ENCODE peak calls at places on chromosomes 16 and 17, in eight cellular contexts. P is tibial artery; B is effector memory CD4-positive, alpha-beta T cell; U is heart right ventricle; E is lower lobe of right lung; S is BE2C; G is Peyer's patch; A is Caco-2. N is an unnamed sample. For H3K27me3 and H3K36me3, the result is how much of the 10 kb centered on the place peaks cover.

GRCh38 chr17:45171338-45172231 is 9.9 kb downstream of the HEXIM2 start:
- DNase-seq in A (peak), S (no peak), B (no peak), U (peak), G (no peak), E (peak), P (peak), N (no peak)

GRCh38 chr16:17380613-17381012 is 90.1 kb downstream of the XYLT1 start:
- DNase-seq in S (no peak), P (no peak), G (no peak), A (no peak), B (no peak), E (no peak), U (no peak), N (no peak)

GRCh38 chr17:6596511-6596910 is 40.2 kb upstream of the PITPNM3 start:
- DNase-seq in P (no peak), S (no peak), G (no peak), A (no peak), E (no peak), U (no peak), B (no peak), N (no peak)

GRCh38 chr16:47533744-47534292 is 72.7 kb downstream of the PHKB start:
- DNase-seq in P (no peak), E (no peak), S (no peak), A (no peak), U (no peak), B (no peak), G (no peak), N (no peak)

GRCh38 chr16:66608241-66609138 is 4.0 kb downstream of the CMTM3 start:
- DNase-seq in P (peak), U (peak), E (peak), A (peak), S (peak), G (peak), B (peak), N (peak)

GRCh38 chr17:42779942-42780815 is at the start of gene WNK4:
- DNase-seq in U (no peak), P (no peak), S (peak), G (no peak), B (no peak), A (peak), E (no peak), N (no peak)

GRCh38 chr17:28959471-28959871 is 8.2 kb upstream of the PHF12 start:
- DNase-seq in B (no peak), S (no peak), U (no peak), E (no peak), P (peak), G (no peak), A (no peak), N (no peak)

GRCh38 chr16:31080756-31081419 is 6.7 kb downstream of the ZNF646 start:
- DNase-seq in B (no peak), S (no peak), G (no peak), A (no peak), E (no peak), P (no peak), U (no peak), N (no peak)

GRCh38 chr17:4849011-4849536 is 15.9 kb downstream of the MINK1 start:
- DNase-seq in P (no peak), S (no peak), G (no peak), U (no peak), A (peak), B (no peak), E (no peak), N (peak)

GRCh38 chr17:82862758-82863645 is 23.2 kb upstream of the ZNF750 start:
- DNase-seq in E (no peak), G (no peak), P (no peak), B (no peak), U (no peak), S (no peak), A (no peak), N (no peak)

GRCh38 chr17:41111151-41111885 is 6.1 kb downstream of the KRTAP4-9 start:
- DNase-seq in G (no peak), P (no peak), B (no peak), A (no peak), E (no peak), U (no peak), S (no peak), N (no peak)

GRCh38 chr17:82831818-82832200 is 8.0 kb downstream of the ZNF750 start:
- DNase-seq in P (no peak), E (peak), G (no peak), U (no peak), S (no peak), A (no peak), B (no peak), N (no peak)

GRCh38 chr16:28935924-28936783 is 4.4 kb downstream of the CD19 start:
- DNase-seq in B (peak), P (peak), E (peak), U (peak), G (peak), A (peak), S (peak), N (peak)

GRCh38 chr16:11636172-11636721 is 32.0 kb upstream of the SNN start:
- DNase-seq in A (peak), P (no peak), E (no peak), U (no peak), S (no peak), B (no peak), G (no peak), N (no peak)

GRCh38 chr17:81481011-81481799 is 31.4 kb downstream of the ACTG1 start:
- DNase-seq in E (peak), U (peak), B (peak), A (no peak), P (peak), S (no peak), G (peak), N (no peak)

GRCh38 chr17:76191891-76192290 is 48.4 kb downstream of the RNF157 start:
- DNase-seq in S (no peak), E (no peak), P (no peak), G (peak), B (peak), A (no peak), U (no peak), N (peak)

GRCh38 chr17:6642592-6642991 is 1.7 kb downstream of the TXNDC17 start:
- DNase-seq in E (no peak), A (no peak), G (no peak), B (no peak), P (no peak), S (no peak), U (no peak), N (no peak)

GRCh38 chr16:53457670-53458069 is 23.4 kb downstream of the RBL2 start:
- DNase-seq in G (peak), U (no peak), P (no peak), A (no peak), E (no peak), S (no peak), B (peak), N (no peak)

GRCh38 chr17:58112970-58113631 is 29.9 kb downstream of the DYNLL2 start:
- DNase-seq in P (peak), G (peak), E (peak), A (peak), U (peak), S (peak), B (peak), N (peak)

GRCh38 chr16:27439273-27440018 is 37.5 kb downstream of the IL21R start:
- DNase-seq in S (no peak), B (no peak), E (no peak), U (no peak), A (no peak), G (no peak), P (peak), N (no peak)

GRCh38 chr16:80366023-80366422 is 174.8 kb upstream of the DYNLRB2 start:
- DNase-seq in U (no peak), A (no peak), S (no peak), B (no peak), P (no peak), G (no peak), E (no peak), N (no peak)

DNA sequence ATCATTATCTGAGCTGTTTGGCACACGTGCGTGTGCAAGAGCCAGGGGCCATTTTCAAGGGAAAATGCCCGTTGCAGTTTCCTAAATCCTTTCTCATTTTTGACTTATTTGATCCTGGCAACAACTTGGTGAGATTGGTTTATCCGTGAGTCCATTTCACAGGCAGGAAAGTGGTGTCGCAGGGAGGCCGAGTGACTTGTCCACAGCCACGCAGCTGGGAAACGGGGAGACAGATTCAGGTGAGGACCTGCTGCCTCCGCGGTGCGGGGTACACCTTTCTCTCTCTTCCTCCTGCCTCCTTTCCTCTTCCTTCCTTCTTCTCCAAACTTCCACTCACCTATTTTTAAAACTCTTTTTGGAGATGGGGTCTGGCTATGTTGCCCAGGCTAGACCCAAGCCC is 46.3 kb upstream of the ZCCHC14 start:
- DNase-seq in G (no peak), A (no peak), B (no peak), P (no peak), S (no peak), E (no peak), U (no peak), N (no peak)
- H3K27me3 ChIP-seq in G (under half), A (under half), B (under half), P (under half), S (under half), E (under half), U (under half), N (half or more)

GRCh38 chr17:50352072-50352692 is 6.3 kb downstream of the XYLT2 start:
- DNase-seq in B (no peak), P (no peak), E (no peak), A (no peak), U (peak), S (peak), G (no peak), N (no peak)
- H3K36me3 ChIP-seq in B (under half), P (under half), E (under half), A (under half), U (under half), S (under half), G (under half), N (under half)

GRCh38 chr17:27805520-27806146 is 5.3 kb upstream of the NOS2 start:
- DNase-seq in G (peak), P (peak), S (peak), E (peak), B (peak), A (peak), U (peak), N (peak)
- H3K4me3 ChIP-seq in G (peak), P (peak), S (peak), E (peak), B (peak), A (peak), U (peak), N (peak)

GRCh38 chr16:55323637-55324490 is at the start of gene IRX6:
- DNase-seq in G (no peak), E (peak), U (peak), B (no peak), P (peak), A (no peak), S (peak), N (peak)

GRCh38 chr16:55324491-55325447 is 766 bp downstream of the IRX6 start:
- DNase-seq in E (no peak), A (no peak), B (no peak), U (peak), S (peak), G (no peak), P (peak), N (no peak)

GRCh38 chr16:55325458-55326109 is 1.6 kb downstream of the IRX6 start:
- DNase-seq in B (no peak), P (no peak), S (no peak), G (no peak), E (no peak), A (no peak), U (no peak), N (no peak)

GRCh38 chr16:55326261-55326802 is 2.3 kb downstream of the IRX6 start:
- DNase-seq in P (no peak), G (no peak), A (no peak), S (no peak), U (no peak), E (no peak), B (no peak), N (no peak)

DNA sequence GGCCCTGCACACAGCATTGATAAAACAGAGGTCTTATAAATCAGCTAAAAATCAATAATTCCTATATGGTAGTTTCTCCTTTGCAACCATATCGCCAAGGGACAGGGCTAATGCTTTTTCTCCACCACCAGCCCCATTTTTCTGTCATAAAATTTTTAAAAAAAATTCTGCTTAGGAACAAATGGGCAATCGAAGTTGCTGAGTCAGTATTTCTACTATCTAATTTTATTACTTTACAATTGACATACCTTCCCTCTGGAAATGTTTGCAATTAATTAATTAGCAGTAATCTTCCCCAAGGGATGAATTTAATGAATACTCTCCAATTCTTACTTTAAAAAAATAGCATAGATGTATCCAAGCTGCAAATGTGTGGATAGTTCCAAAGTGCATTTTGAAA is 1.7 kb upstream of the IRX6 start:
- DNase-seq in S (no peak), U (no peak), E (no peak), A (no peak), G (no peak), B (no peak), P (no peak), N (no peak)
- H3K27me3 ChIP-seq in S (under half), U (under half), E (under half), A (under half), G (under half), B (under half), P (half or more), N (under half)

GRCh38 chr17:62599964-62600657 is 27.4 kb upstream of the MRC2 start:
- DNase-seq in G (no peak), S (no peak), P (no peak), A (no peak), E (no peak), B (no peak), U (no peak), N (no peak)

GRCh38 chr17:62597150-62597549 is 30.3 kb upstream of the MRC2 start:
- DNase-seq in G (no peak), B (no peak), E (no peak), S (no peak), A (no peak), U (no peak), P (no peak), N (no peak)

GRCh38 chr17:62597920-62598319 is 29.6 kb upstream of the MRC2 start:
- DNase-seq in G (no peak), E (no peak), P (no peak), A (no peak), S (no peak), U (no peak), B (no peak), N (no peak)

GRCh38 chr17:62601438-62601837 is 26.0 kb upstream of the MRC2 start:
- DNase-seq in G (no peak), E (no peak), P (no peak), B (no peak), S (no peak), A (no peak), U (no peak), N (no peak)

DNA sequence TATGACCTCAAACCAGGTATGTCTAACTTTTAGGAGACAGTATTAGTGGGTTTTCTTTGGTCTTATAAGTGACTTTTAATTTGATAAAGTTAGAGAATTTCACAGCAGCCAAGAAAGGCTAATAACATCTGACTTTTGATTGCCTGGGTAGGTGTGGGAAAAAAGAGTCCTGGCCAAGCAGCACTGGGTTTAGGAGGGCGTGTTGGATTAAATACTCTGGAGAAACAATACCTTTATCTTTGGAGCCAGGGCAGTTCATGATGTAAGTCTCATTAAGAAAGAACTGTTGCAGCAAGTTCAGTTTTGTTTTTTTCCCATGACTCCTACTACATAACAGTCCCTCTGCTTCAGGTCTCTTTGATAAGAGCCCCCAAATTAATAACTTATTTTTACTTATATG is 26.7 kb upstream of the MRC2 start:
- DNase-seq in A (no peak), U (no peak), S (no peak), G (no peak), B (no peak), E (no peak), P (no peak), N (no peak)
- H3K36me3 ChIP-seq in A (under half), U (under half), S (half or more), G (half or more), B (half or more), E (half or more), P (half or more), N (half or more)

DNA sequence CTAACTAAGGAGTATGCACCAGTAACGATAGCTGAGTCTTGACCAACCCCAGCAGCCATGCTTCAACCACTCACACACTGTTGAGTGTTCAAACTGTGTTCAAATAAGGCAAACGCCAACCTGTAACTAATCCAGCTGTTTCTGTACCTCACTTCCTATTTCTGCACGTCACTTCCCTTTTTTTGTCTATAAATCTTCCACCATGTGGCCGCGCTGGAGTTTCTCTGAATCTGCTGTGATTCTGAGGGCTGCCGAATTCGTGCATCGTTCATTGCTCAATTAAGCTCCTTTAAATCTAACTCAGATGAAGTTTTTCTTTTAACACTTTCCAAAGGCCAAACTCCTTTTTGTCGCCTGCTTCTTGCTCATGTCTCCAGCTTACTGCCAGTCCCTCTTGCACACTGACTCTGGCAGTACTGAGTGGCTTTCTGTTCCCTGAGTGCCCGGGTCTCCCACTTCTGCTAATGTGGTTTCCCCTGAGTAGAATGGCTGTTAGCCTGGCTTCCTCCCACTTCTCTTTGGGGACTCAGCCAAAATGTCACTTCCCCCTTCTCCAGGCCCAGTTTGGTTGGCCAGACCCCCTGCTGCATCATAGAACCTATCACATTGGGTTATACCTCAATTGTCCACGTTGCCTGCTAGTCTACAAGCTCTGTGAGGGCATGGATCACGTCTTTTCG is 304.2 kb downstream of the HS3ST3B1 start:
- DNase-seq in A (no peak), S (no peak), E (peak), U (peak), P (peak), B (no peak), G (peak), N (no peak)
- H3K4me3 ChIP-seq in A (no peak), S (no peak), E (no peak), U (no peak), P (no peak), B (no peak), G (no peak), N (no peak)

DNA sequence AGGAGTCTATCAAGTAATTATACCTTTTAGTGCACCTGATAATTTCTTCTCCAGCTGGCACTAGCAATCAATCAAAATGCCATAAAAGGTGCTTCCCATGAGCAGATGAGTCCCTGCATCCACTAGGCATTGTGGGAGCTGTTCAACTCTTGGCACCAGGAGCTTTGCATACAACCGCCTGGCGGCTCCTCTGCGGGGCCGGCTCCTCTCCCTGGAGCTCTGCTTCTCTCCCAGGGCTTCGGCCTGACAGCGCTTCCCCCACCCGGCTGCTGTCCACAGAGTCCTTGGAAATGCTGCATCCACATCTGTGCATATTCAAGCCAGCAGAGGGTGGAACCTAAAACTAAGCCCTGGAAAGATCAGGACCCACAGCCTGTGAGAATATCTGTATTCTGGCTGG is 63.0 kb downstream of the LMF1 start:
- DNase-seq in S (peak), B (no peak), U (no peak), G (no peak), E (peak), A (no peak), P (no peak), N (no peak)
- H3K27me3 ChIP-seq in S (under half), B (under half), U (under half), G (under half), E (under half), A (under half), P (under half), N (under half)